ENCODE peak calls at places on chromosome 14, in six cellular contexts. H, O, T, S, J and V are unnamed samples. For H3K4me1, the result is how much of the 10 kb centered on the place peaks cover.

GRCh38 chr14:52082903-52083302 is 14.0 kb upstream of the NID2 start:
- DNase-seq in H (no peak), O (no peak), T (no peak), S (no peak), J (no peak), V (no peak)

GRCh38 chr14:102351023-102351422 is 11.7 kb downstream of the CINP start:
- DNase-seq in H (peak), O (no peak), T (no peak), S (no peak), J (peak), V (no peak)

GRCh38 chr14:75689012-75689411 is 28.0 kb downstream of the TTLL5 start:
- DNase-seq in H (peak), O (no peak), T (no peak), S (peak), J (peak), V (peak)

GRCh38 chr14:31930493-31931225 is 146.4 kb upstream of the ARHGAP5 start:
- DNase-seq in H (no peak), O (no peak), T (no peak), S (no peak), J (no peak), V (no peak)

GRCh38 chr14:98120831-98121464 is 1151.0 kb downstream of the BCL11B start:
- DNase-seq in H (no peak), O (no peak), T (no peak), S (no peak), J (no peak), V (no peak)

GRCh38 chr14:77201696-77202095 is 20.1 kb downstream of the TMEM63C start:
- DNase-seq in H (no peak), O (no peak), T (no peak), S (no peak), J (no peak), V (no peak)

GRCh38 chr14:36981832-36982528 is 190.4 kb downstream of the SLC25A21 start:
- DNase-seq in H (no peak), O (no peak), T (no peak), S (no peak), J (no peak), V (no peak)

GRCh38 chr14:53845813-53846693 is 110.6 kb downstream of the BMP4 start:
- DNase-seq in H (no peak), O (no peak), T (no peak), S (no peak), J (no peak), V (no peak)

GRCh38 chr14:89574420-89574819 is 157.4 kb upstream of the FOXN3 start:
- DNase-seq in H (no peak), O (no peak), T (no peak), S (no peak), J (no peak), V (no peak)

GRCh38 chr14:61527325-61528100 is 167.8 kb upstream of the HIF1A start:
- DNase-seq in H (peak), O (peak), T (no peak), S (no peak), J (no peak), V (no peak)

GRCh38 chr14:59190372-59190771 is 1.9 kb downstream of the DAAM1 start:
- DNase-seq in H (peak), O (no peak), T (no peak), S (no peak), J (no peak), V (no peak)

GRCh38 chr14:50599700-50600444 is 39.9 kb downstream of the ATL1 start:
- DNase-seq in H (peak), O (peak), T (no peak), S (no peak), J (no peak), V (no peak)

GRCh38 chr14:73238262-73238852 is 1.1 kb downstream of the PAPLN start:
- DNase-seq in H (no peak), O (peak), T (no peak), S (no peak), J (no peak), V (no peak)

GRCh38 chr14:102537981-102538597 is 28.5 kb upstream of the ANKRD9 start:
- DNase-seq in H (peak), O (no peak), T (no peak), S (no peak), J (no peak), V (no peak)

GRCh38 chr14:96584199-96584906 is 82.2 kb downstream of the PAPOLA start:
- DNase-seq in H (peak), O (peak), T (no peak), S (no peak), J (no peak), V (no peak)

GRCh38 chr14:104143521-104144452 is 5.4 kb downstream of the KIF26A start:
- DNase-seq in H (no peak), O (no peak), T (peak), S (no peak), J (no peak), V (peak)

GRCh38 chr14:104141621-104142091 is 3.3 kb downstream of the KIF26A start:
- DNase-seq in H (no peak), O (no peak), T (no peak), S (no peak), J (no peak), V (peak)

GRCh38 chr14:104142136-104143041 is 4.0 kb downstream of the KIF26A start:
- DNase-seq in H (no peak), O (no peak), T (no peak), S (no peak), J (no peak), V (peak)

GRCh38 chr14:104144453-104144790 is 6.0 kb downstream of the KIF26A start:
- DNase-seq in H (no peak), O (no peak), T (no peak), S (no peak), J (no peak), V (no peak)

DNA sequence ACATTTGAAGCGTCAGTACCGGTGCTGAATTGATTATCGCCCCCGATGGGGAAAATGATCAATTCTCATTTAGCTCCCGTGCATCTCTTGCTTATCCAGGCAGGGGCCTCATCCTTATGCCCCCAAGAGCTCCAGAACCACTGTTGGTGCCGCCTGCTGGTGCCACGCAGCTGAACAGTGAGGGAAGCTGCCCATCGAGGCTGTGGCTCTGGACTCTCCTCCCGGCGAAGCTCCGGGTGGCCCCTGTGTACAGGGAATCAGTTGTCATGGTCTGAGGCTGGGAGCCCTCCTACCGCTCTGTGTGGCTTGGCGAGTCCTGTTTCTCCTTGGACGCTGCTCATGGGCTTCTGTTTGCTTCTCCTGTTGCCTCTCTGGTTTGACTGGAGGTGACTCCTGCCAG is 4.7 kb downstream of the KIF26A start:
- DNase-seq in H (no peak), O (no peak), T (no peak), S (no peak), J (no peak), V (no peak)
- H3K4me1 ChIP-seq in H (under half), O (under half), T (under half), S (under half), J (half or more), V (under half)

GRCh38 chr14:33335366-33335765 is 396.7 kb downstream of the NPAS3 start:
- DNase-seq in H (no peak), O (no peak), T (no peak), S (no peak), J (no peak), V (no peak)
- TF ChIP-seq CTCF in H (no peak), O (no peak), T (no peak), S (no peak), J (no peak), V (no peak)

DNA sequence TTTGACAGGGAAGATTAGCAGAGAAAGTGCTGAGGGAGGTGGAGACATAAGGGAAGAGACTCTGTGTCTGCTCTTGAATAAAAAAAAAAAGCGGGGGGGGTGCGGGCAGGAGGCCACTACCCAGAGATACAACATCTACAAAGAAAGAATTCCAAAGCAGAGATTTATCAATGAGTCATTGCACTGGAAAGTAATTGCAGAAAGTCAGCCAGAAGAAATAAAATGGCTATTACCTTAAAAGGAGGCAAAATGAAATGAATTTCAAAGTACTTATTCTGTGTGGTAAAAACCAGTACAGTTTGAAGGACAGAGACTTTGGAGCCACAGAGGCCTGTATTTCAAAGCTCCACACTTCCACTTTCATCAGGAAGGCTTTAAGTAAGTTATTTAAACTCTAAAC is 267.1 kb upstream of the PRKD1 start:
- DNase-seq in H (no peak), O (no peak), T (no peak), S (no peak), J (no peak), V (no peak)
- H3K4me3 ChIP-seq in H (no peak), O (no peak), T (no peak), S (no peak), J (no peak), V (no peak)

DNA sequence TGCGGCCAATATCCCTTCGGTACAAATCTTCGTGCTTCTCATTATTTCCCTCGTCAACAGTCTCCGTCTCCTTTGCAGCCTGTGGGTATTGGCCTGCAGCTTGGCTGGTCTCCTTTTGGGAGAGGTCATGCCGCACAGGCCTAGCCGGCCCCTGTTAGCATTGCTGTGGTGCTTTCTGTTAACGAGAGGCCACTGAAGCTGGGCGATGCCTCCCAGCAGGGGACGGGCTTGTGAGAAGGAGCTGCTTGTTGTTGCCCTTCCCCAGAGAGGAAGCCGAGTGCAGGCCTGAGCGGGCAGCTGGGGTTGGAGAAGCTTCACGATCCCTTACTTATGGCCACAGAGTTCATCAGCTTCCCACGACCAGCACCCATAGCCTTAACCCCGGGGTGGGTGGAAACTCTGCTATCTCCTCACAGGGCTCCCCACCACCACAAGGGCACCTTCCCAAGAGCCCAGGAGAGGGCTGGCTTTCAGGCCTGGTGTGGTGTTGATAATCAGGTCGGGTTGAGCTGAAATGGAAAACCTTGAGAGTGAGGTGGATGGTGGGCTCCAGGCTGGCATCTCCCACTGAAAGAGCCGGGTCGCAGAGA is 228.5 kb downstream of the ZFP36L1 start:
- DNase-seq in H (no peak), O (no peak), T (no peak), S (no peak), J (no peak), V (no peak)
- H3K4me1 ChIP-seq in H (half or more), O (under half), T (half or more), S (under half), J (half or more), V (under half)

GRCh38 chr14:85974602-85975001 is 444.7 kb downstream of the FLRT2 start:
- DNase-seq in H (no peak), O (no peak), T (no peak), S (no peak), J (no peak), V (peak)

GRCh38 chr14:85978851-85979250 is 448.9 kb downstream of the FLRT2 start:
- DNase-seq in H (no peak), O (no peak), T (no peak), S (no peak), J (no peak), V (no peak)
- TF ChIP-seq CTCF in H (no peak), O (no peak), T (no peak), S (no peak), J (no peak), V (no peak)

GRCh38 chr14:21267431-21267845 is 1.8 kb downstream of the HNRNPC start:
- DNase-seq in H (no peak), O (no peak), T (no peak), S (no peak), J (no peak), V (no peak)

GRCh38 chr14:21263284-21264024 is 5.8 kb downstream of the HNRNPC start:
- DNase-seq in H (no peak), O (no peak), T (no peak), S (no peak), J (no peak), V (no peak)

GRCh38 chr14:21261824-21262223 is 7.4 kb downstream of the HNRNPC start:
- DNase-seq in H (no peak), O (no peak), T (no peak), S (no peak), J (no peak), V (no peak)

GRCh38 chr14:21262410-21262809 is 6.8 kb downstream of the HNRNPC start:
- DNase-seq in H (no peak), O (no peak), T (no peak), S (no peak), J (no peak), V (no peak)

DNA sequence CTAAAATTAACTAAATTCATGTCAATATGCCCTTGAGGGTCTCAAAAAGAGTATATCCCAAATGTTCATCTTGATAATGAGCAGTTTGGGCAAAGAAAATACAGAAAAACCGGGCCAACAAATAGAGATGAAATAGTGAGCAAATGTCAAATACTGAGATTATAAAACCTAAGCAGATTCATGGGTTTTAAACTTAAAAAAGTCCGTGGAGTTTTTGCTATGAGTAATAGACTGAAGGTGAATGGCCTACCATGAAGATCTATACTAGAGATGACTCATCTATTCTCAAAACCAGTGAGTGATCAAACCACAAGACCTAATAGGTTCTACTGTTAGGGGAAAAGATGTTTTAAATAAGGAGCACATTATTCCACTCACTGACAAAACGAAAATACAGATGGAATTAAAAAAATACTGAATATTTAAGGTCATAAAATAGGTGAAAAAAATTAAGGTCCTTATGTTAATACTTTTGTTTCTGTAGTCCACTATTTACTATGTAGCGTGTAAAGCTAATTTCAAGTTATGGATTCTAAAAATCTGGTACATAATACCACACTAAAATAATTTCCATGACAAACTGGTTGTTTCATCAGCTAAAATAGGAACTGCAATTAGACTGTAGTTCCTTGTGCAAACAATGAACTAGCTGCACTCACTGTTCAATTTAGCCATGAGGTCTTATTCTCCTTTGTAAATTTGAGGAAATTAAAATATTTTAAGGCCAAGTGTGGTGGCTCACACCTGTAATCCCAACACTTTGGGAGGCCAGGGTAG is 5.0 kb downstream of the HNRNPC start:
- DNase-seq in H (no peak), O (no peak), T (no peak), S (no peak), J (no peak), V (no peak)
- H3K4me3 ChIP-seq in H (no peak), O (peak), T (peak), S (no peak), J (peak), V (peak)